ENCODE peak calls at places on chromosomes 5 and 9, in ten cellular contexts. R is tibial artery; A is colonic mucosa; D is GM12878; Z is small intestine; X is IMR-90; K is CD8-positive, alpha-beta T cell; L is transverse colon; M is cardiac muscle cell; Y is hepatocyte. W is an unnamed sample. For H3K4me1, the result is how much of the 10 kb centered on the place peaks cover.

GRCh38 chr9:91489391-91489899 is 65.8 kb upstream of the NFIL3 start:
- DNase-seq in R (no peak), A (no peak), D (no peak), Z (no peak), X (peak), K (no peak), L (no peak), M (no peak), Y (no peak), W (no peak)

GRCh38 chr9:122265265-122265900 is 701 bp downstream of the MRRF start:
- DNase-seq in R (no peak), A (peak), D (peak), Z (peak), X (peak), K (no peak), L (peak), M (peak), Y (peak), W (peak)

GRCh38 chr9:129285979-129286772 is 108.1 kb upstream of the IER5L start:
- DNase-seq in R (peak), A (no peak), D (no peak), Z (no peak), X (no peak), K (no peak), L (no peak), M (no peak), Y (no peak), W (no peak)

GRCh38 chr9:2722715-2723114 is 5.4 kb downstream of the KCNV2 start:
- DNase-seq in R (no peak), A (no peak), D (no peak), Z (no peak), X (peak), K (no peak), L (no peak), M (peak), Y (no peak), W (no peak)

GRCh38 chr5:80154749-80155148 is 101.1 kb downstream of the SERINC5 start:
- DNase-seq in R (no peak), A (no peak), D (no peak), Z (no peak), X (no peak), K (no peak), L (no peak), M (no peak), Y (no peak), W (no peak)

GRCh38 chr9:130663258-130664171 is 879 bp upstream of the PRDM12 start:
- DNase-seq in R (no peak), A (no peak), D (no peak), Z (no peak), X (no peak), K (no peak), L (no peak), M (no peak), Y (no peak), W (no peak)

GRCh38 chr9:93228453-93228852 is 44.5 kb downstream of the WNK2 start:
- DNase-seq in R (no peak), A (no peak), D (no peak), Z (peak), X (no peak), K (no peak), L (no peak), M (no peak), Y (no peak), W (no peak)

GRCh38 chr5:59893436-59894227 is at the start of gene PDE4D:
- DNase-seq in R (peak), A (peak), D (no peak), Z (peak), X (peak), K (no peak), L (peak), M (peak), Y (peak), W (no peak)

GRCh38 chr5:61999371-61999770 is 306.6 kb upstream of the KIF2A start:
- DNase-seq in R (no peak), A (no peak), D (no peak), Z (no peak), X (no peak), K (no peak), L (no peak), M (no peak), Y (no peak), W (no peak)

GRCh38 chr9:86405926-86406325 is 51.7 kb upstream of the TUT7 start:
- DNase-seq in R (no peak), A (no peak), D (no peak), Z (no peak), X (peak), K (no peak), L (no peak), M (peak), Y (peak), W (no peak)

GRCh38 chr5:25568989-25569625 is 924.3 kb upstream of the CDH10 start:
- DNase-seq in R (no peak), A (no peak), D (no peak), Z (no peak), X (no peak), K (no peak), L (no peak), M (no peak), Y (no peak), W (peak)

GRCh38 chr9:127177682-127178265 is 55.3 kb upstream of the ANGPTL2 start:
- DNase-seq in R (no peak), A (peak), D (no peak), Z (no peak), X (no peak), K (no peak), L (peak), M (no peak), Y (no peak), W (no peak)

GRCh38 chr5:121366515-121366914 is 485.2 kb upstream of the FTMT start:
- DNase-seq in R (no peak), A (no peak), D (no peak), Z (no peak), X (peak), K (no peak), L (no peak), M (no peak), Y (no peak), W (no peak)

GRCh38 chr9:128683340-128684064 is 5.5 kb upstream of the SET start:
- DNase-seq in R (peak), A (peak), D (no peak), Z (peak), X (peak), K (no peak), L (peak), M (peak), Y (peak), W (no peak)

GRCh38 chr5:53448851-53449250 is 31.6 kb upstream of the FST start:
- DNase-seq in R (no peak), A (no peak), D (no peak), Z (no peak), X (no peak), K (no peak), L (no peak), M (no peak), Y (no peak), W (no peak)

GRCh38 chr9:109255394-109255793 is 65.5 kb downstream of the EPB41L4B start:
- DNase-seq in R (no peak), A (no peak), D (no peak), Z (no peak), X (no peak), K (no peak), L (no peak), M (no peak), Y (no peak), W (no peak)
- H3K4me1 ChIP-seq in R (under half), A (under half), D (under half), Z (under half), X (under half), K (under half), L (under half), M (under half), Y (under half), W (under half)

DNA sequence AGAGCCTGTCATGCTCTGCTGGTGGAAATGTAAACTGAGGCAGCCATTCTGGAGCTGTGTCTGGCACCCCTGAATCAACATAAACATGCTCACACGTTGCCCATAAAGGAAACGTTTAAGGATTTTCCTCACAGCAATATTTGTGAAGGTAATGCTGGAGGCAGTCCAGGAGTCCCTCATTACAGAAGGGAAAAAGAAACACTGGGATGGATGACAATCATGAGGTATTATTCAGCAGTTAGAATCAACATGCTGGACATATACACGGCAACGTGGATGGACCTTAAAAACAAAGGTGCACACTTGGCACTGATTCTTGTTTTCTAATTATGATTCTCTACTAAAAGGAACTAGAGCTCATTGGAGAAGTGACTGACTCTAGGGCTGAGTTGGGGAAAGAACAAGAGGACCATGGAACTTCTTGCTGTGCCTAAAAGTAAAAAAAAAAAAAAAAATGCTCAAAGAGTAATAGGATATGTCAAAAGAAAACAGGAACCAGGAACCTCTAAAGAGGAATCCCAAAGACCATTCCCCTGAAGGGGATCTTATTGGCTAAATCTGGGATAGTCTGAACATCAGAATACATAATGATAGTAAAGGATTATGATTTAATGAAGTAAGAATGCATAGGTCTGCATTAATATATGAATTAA is 18.6 kb downstream of the B4GALT1 start:
- DNase-seq in R (peak), A (no peak), D (no peak), Z (no peak), X (no peak), K (no peak), L (peak), M (no peak), Y (no peak), W (no peak)
- H3K4me1 ChIP-seq in R (half or more), A (under half), D (half or more), Z (under half), X (under half), K (half or more), L (half or more), M (under half), Y (under half), W (half or more)

GRCh38 chr9:33695856-33696255 is 99.5 kb upstream of the PRSS3 start:
- DNase-seq in R (no peak), A (no peak), D (no peak), Z (no peak), X (no peak), K (no peak), L (no peak), M (no peak), Y (no peak), W (no peak)
- H3K4me1 ChIP-seq in R (under half), A (under half), D (under half), Z (under half), X (under half), K (under half), L (under half), M (under half), Y (under half), W (under half)

GRCh38 chr5:124743534-124744169 is 2.8 kb downstream of the ZNF608 start:
- DNase-seq in R (no peak), A (peak), D (no peak), Z (peak), X (no peak), K (no peak), L (peak), M (no peak), Y (peak), W (no peak)
- H3K4me1 ChIP-seq in R (under half), A (under half), D (under half), Z (under half), X (under half), K (under half), L (half or more), M (under half), Y (under half), W (under half)

W was measured in CD4-positive, alpha-beta memory T cell.